ENCODE peak calls at places on chromosome 1, in six cellular contexts. U is activated CD4-positive, alpha-beta T cell treated with anti-CD3 and anti-CD28 coated beads, Interleukin-2, amount 50 U/mL, for 1 hour; D is cardiac septum; Y is T-cell; H is mammary epithelial cell; I is astrocyte of the spinal cord. X is an unnamed sample.

GRCh38 chr1:71861022-71861421 is 421.3 kb downstream of the NEGR1 start:
- DNase-seq in U (no peak), D (no peak), Y (no peak), H (peak), I (peak), X (no peak)

GRCh38 chr1:147287133-147287865 is 44.8 kb downstream of the CHD1L start:
- DNase-seq in U (no peak), D (no peak), Y (no peak), H (no peak), I (peak), X (no peak)

GRCh38 chr1:42739753-42740700 is at the start of gene CLDN19:
- DNase-seq in U (no peak), D (no peak), Y (no peak), H (no peak), I (no peak), X (no peak)

GRCh38 chr1:2789986-2790581 is 11.4 kb downstream of the TTC34 start:
- DNase-seq in U (no peak), D (peak), Y (no peak), H (no peak), I (no peak), X (no peak)

GRCh38 chr1:82838066-82838465 is 1037.3 kb downstream of the ADGRL2 start:
- DNase-seq in U (no peak), D (no peak), Y (no peak), H (peak), I (peak), X (no peak)

GRCh38 chr1:208988811-208989222 is 594.7 kb upstream of the CAMK1G start:
- DNase-seq in U (no peak), D (no peak), Y (peak), H (peak), I (peak), X (no peak)

GRCh38 chr1:209107535-209107934 is 476.0 kb upstream of the CAMK1G start:
- DNase-seq in U (no peak), D (no peak), Y (no peak), H (no peak), I (no peak), X (no peak)

GRCh38 chr1:113913312-113913668 is 8.2 kb downstream of the DCLRE1B start:
- DNase-seq in U (no peak), D (no peak), Y (no peak), H (no peak), I (no peak), X (no peak)

GRCh38 chr1:1356166-1356795 is 2.1 kb downstream of the MXRA8 start:
- DNase-seq in U (no peak), D (no peak), Y (no peak), H (no peak), I (no peak), X (no peak)

GRCh38 chr1:167663002-167663772 is 33.2 kb downstream of the RCSD1 start:
- DNase-seq in U (no peak), D (peak), Y (no peak), H (peak), I (peak), X (peak)

GRCh38 chr1:179142889-179143299 is 61.0 kb downstream of the TOR3A start:
- DNase-seq in U (no peak), D (no peak), Y (no peak), H (peak), I (peak), X (peak)

GRCh38 chr1:15330028-15330427 is 79.7 kb upstream of the EFHD2 start:
- DNase-seq in U (no peak), D (no peak), Y (no peak), H (peak), I (no peak), X (no peak)

GRCh38 chr1:76835203-76835602 is 32.1 kb upstream of the ST6GALNAC5 start:
- DNase-seq in U (no peak), D (no peak), Y (no peak), H (peak), I (peak), X (peak)

GRCh38 chr1:22808186-22808845 is 97.7 kb downstream of the EPHB2 start:
- DNase-seq in U (no peak), D (no peak), Y (no peak), H (peak), I (peak), X (no peak)

GRCh38 chr1:201562257-201562656 is 23.3 kb downstream of the NAV1 start:
- DNase-seq in U (no peak), D (no peak), Y (no peak), H (no peak), I (peak), X (peak)

GRCh38 chr1:20603473-20604464 is 14.9 kb downstream of the CDA start:
- DNase-seq in U (no peak), D (no peak), Y (no peak), H (peak), I (peak), X (peak)

GRCh38 chr1:119787776-119788175 is 19.1 kb upstream of the HMGCS2 start:
- DNase-seq in U (no peak), D (no peak), Y (no peak), H (peak), I (peak), X (no peak)

GRCh38 chr1:228872080-228872479 is 136.8 kb downstream of the RHOU start:
- DNase-seq in U (no peak), D (no peak), Y (no peak), H (no peak), I (no peak), X (no peak)

GRCh38 chr1:21324368-21325137 is 34.3 kb upstream of the ECE1 start:
- DNase-seq in U (peak), D (peak), Y (no peak), H (peak), I (peak), X (peak)

X was measured in HS-27A.